ENCODE peak calls at places on chromosomes 4 and X, in seven cellular contexts. I, E, X, H, D, P and N are unnamed samples.

GRCh38 chr4:186634591-186635128 is 79.3 kb upstream of the MTNR1A start:
- DNase-seq in I (no peak), E (no peak), X (no peak), H (no peak), D (no peak), P (no peak), N (peak)

GRCh38 chr4:176387571-176387970 is 67.8 kb downstream of the SPCS3 start:
- DNase-seq in I (no peak), E (no peak), X (no peak), H (no peak), D (no peak), P (no peak), N (no peak)

GRCh38 chrX:107537815-107538214 is 88.4 kb downstream of the FRMPD3 start:
- DNase-seq in I (no peak), E (no peak), X (no peak), H (no peak), D (no peak), P (peak), N (peak)

GRCh38 chr4:164648849-164649212 is 105.1 kb upstream of the SMIM31 start:
- DNase-seq in I (no peak), E (no peak), X (no peak), H (no peak), D (no peak), P (no peak), N (no peak)

GRCh38 chr4:127250577-127250976 is 382.2 kb upstream of the INTU start:
- DNase-seq in I (no peak), E (no peak), X (no peak), H (no peak), D (no peak), P (peak), N (no peak)

GRCh38 chr4:5371415-5372190 is 320.3 kb downstream of the STK32B start:
- DNase-seq in I (no peak), E (no peak), X (no peak), H (no peak), D (no peak), P (no peak), N (no peak)

GRCh38 chr4:146222313-146222712 is 8.0 kb downstream of the REELD1 start:
- DNase-seq in I (no peak), E (no peak), X (no peak), H (no peak), D (no peak), P (no peak), N (no peak)

GRCh38 chr4:83929550-83929949 is 393.6 kb downstream of the GPAT3 start:
- DNase-seq in I (no peak), E (no peak), X (no peak), H (no peak), D (no peak), P (no peak), N (no peak)

GRCh38 chr4:184306949-184307348 is 89.3 kb upstream of the ENPP6 start:
- DNase-seq in I (no peak), E (no peak), X (no peak), H (no peak), D (no peak), P (no peak), N (no peak)

GRCh38 chr4:120855307-120856001 is 67.1 kb downstream of the PRDM5 start:
- DNase-seq in I (no peak), E (no peak), X (no peak), H (no peak), D (no peak), P (no peak), N (no peak)

GRCh38 chr4:84220990-84221389 is 278.1 kb downstream of the NKX6-1 start:
- DNase-seq in I (no peak), E (no peak), X (no peak), H (no peak), D (no peak), P (no peak), N (no peak)

GRCh38 chr4:81538712-81539432 is 67.2 kb upstream of the RASGEF1B start:
- DNase-seq in I (no peak), E (no peak), X (no peak), H (no peak), D (no peak), P (no peak), N (no peak)

GRCh38 chrX:50812995-50813842 is 775 bp downstream of the SHROOM4 start:
- DNase-seq in I (no peak), E (peak), X (peak), H (no peak), D (no peak), P (no peak), N (peak)

GRCh38 chr4:136690363-136690762 is 841.9 kb downstream of the PCDH18 start:
- DNase-seq in I (no peak), E (no peak), X (no peak), H (no peak), D (no peak), P (no peak), N (no peak)

GRCh38 chr4:183905081-183905592 is at the start of gene STOX2:
- DNase-seq in I (peak), E (peak), X (no peak), H (peak), D (peak), P (peak), N (peak)

GRCh38 chrX:40167240-40168182 is 69.8 kb upstream of the BCOR start:
- DNase-seq in I (no peak), E (peak), X (peak), H (peak), D (no peak), P (no peak), N (peak)

GRCh38 chrX:119606508-119607389 is 525 bp upstream of the NKRF start:
- DNase-seq in I (peak), E (no peak), X (no peak), H (no peak), D (no peak), P (no peak), N (no peak)

GRCh38 chr4:6017800-6018199 is 431 bp downstream of the C4orf50 start:
- DNase-seq in I (no peak), E (no peak), X (no peak), H (no peak), D (no peak), P (no peak), N (no peak)

GRCh38 chr4:110198472-110199419 is at the start of gene ELOVL6:
- DNase-seq in I (no peak), E (peak), X (peak), H (peak), D (peak), P (peak), N (peak)

GRCh38 chr4:30671926-30672325 is 48.2 kb upstream of the PCDH7 start:
- DNase-seq in I (no peak), E (no peak), X (no peak), H (no peak), D (no peak), P (no peak), N (no peak)

GRCh38 chrX:112945796-112946195 is 105.2 kb upstream of the AMOT start:
- DNase-seq in I (no peak), E (no peak), X (no peak), H (no peak), D (no peak), P (no peak), N (no peak)

GRCh38 chr4:53548662-53549061 is 42.6 kb downstream of the LNX1 start:
- DNase-seq in I (no peak), E (no peak), X (no peak), H (no peak), D (no peak), P (no peak), N (no peak)

GRCh38 chr4:89752932-89753598 is 83.9 kb downstream of the SNCA start:
- DNase-seq in I (peak), E (no peak), X (no peak), H (no peak), D (no peak), P (no peak), N (no peak)

GRCh38 chr4:123939621-123940020 is 543.0 kb downstream of the SPRY1 start:
- DNase-seq in I (no peak), E (no peak), X (no peak), H (no peak), D (no peak), P (no peak), N (no peak)

GRCh38 chr4:175351473-175351872 is 433.3 kb downstream of the ADAM29 start:
- DNase-seq in I (no peak), E (no peak), X (no peak), H (no peak), D (no peak), P (no peak), N (no peak)

GRCh38 chrX:48770296-48770695 is 8.7 kb downstream of the GLOD5 start:
- DNase-seq in I (no peak), E (no peak), X (no peak), H (no peak), D (no peak), P (no peak), N (no peak)

GRCh38 chrX:78838709-78839108 is 91.2 kb downstream of the LPAR4 start:
- DNase-seq in I (no peak), E (no peak), X (no peak), H (no peak), D (no peak), P (no peak), N (no peak)

GRCh38 chr4:154292589-154292988 is 199.0 kb downstream of the DCHS2 start:
- DNase-seq in I (no peak), E (no peak), X (no peak), H (no peak), D (no peak), P (no peak), N (no peak)

GRCh38 chr4:183801460-183802168 is 103.5 kb upstream of the STOX2 start:
- DNase-seq in I (no peak), E (no peak), X (no peak), H (no peak), D (no peak), P (no peak), N (no peak)

GRCh38 chr4:83179205-83179604 is 64.7 kb upstream of the PLAC8 start:
- DNase-seq in I (no peak), E (no peak), X (no peak), H (no peak), D (no peak), P (no peak), N (no peak)

GRCh38 chr4:14716622-14717021 is 285.7 kb upstream of the CPEB2 start:
- DNase-seq in I (no peak), E (no peak), X (no peak), H (no peak), D (no peak), P (no peak), N (no peak)

GRCh38 chr4:184250795-184251679 is 33.4 kb upstream of the ENPP6 start:
- DNase-seq in I (no peak), E (no peak), X (peak), H (peak), D (no peak), P (peak), N (no peak)